ENCODE peak calls at places on chromosomes 13 and 19, in four cellular contexts. One of them, this sample, is unnamed.

GRCh38 chr13:43170497-43170896 is 147.1 kb downstream of the DNAJC15 start:
- DNase-seq in Panc1: no peak
- DNase-seq in RWPE2: no peak
- DNase-seq in AG04450: no peak
- DNase-seq in this sample: no peak

GRCh38 chr13:31773538-31773937 is 34.2 kb downstream of the RXFP2 start:
- DNase-seq in Panc1: no peak
- DNase-seq in RWPE2: no peak
- DNase-seq in AG04450: no peak
- DNase-seq in this sample: peak; percentile 88

GRCh38 chr19:45878043-45878794 is 7.7 kb downstream of the IRF2BP1 start:
- DNase-seq in RWPE2: no peak
- DNase-seq in Panc1: no peak
- DNase-seq in AG04450: no peak
- DNase-seq in this sample: no peak

GRCh38 chr19:56101746-56102535 is 19.2 kb downstream of the ZNF787 start:
- DNase-seq in Panc1: no peak
- DNase-seq in AG04450: no peak
- DNase-seq in RWPE2: no peak
- DNase-seq in this sample: no peak

GRCh38 chr13:75785130-75785529 is 149.0 kb downstream of the LMO7 start:
- DNase-seq in Panc1: no peak
- DNase-seq in RWPE2: no peak
- DNase-seq in AG04450: no peak
- DNase-seq in this sample: no peak

GRCh38 chr19:17103177-17103576 is 27.6 kb downstream of the MYO9B start:
- DNase-seq in AG04450: no peak
- DNase-seq in RWPE2: no peak
- DNase-seq in Panc1: no peak
- DNase-seq in this sample: peak; percentile 45

GRCh38 chr13:22793598-22794134 is 387.1 kb upstream of the SGCG start:
- DNase-seq in AG04450: no peak
- DNase-seq in RWPE2: no peak
- DNase-seq in Panc1: no peak
- DNase-seq in this sample: peak; percentile 26

GRCh38 chr19:16660763-16661479 is at the start of gene TMEM38A:
- DNase-seq in AG04450: no peak
- DNase-seq in Panc1: no peak
- DNase-seq in RWPE2: no peak
- DNase-seq in this sample: no peak

GRCh38 chr19:54969647-54970046 is 3.5 kb downstream of the NLRP2 start:
- DNase-seq in Panc1: no peak
- DNase-seq in RWPE2: no peak
- DNase-seq in AG04450: no peak
- DNase-seq in this sample: no peak

GRCh38 chr13:110726726-110727125 is 13.2 kb downstream of the ING1 start:
- DNase-seq in RWPE2: no peak
- DNase-seq in AG04450: no peak
- DNase-seq in Panc1: no peak
- DNase-seq in this sample: no peak

GRCh38 chr19:33279430-33280350 is 22.6 kb downstream of the CEBPA start:
- DNase-seq in RWPE2: no peak
- DNase-seq in AG04450: no peak
- DNase-seq in Panc1: no peak
- DNase-seq in this sample: no peak

GRCh38 chr19:49809155-49809986 is 3.7 kb downstream of the FUZ start:
- DNase-seq in Panc1: no peak
- DNase-seq in RWPE2: no peak
- DNase-seq in AG04450: no peak
- DNase-seq in this sample: no peak

GRCh38 chr13:99484405-99484981 is 16.8 kb upstream of the TM9SF2 start:
- DNase-seq in Panc1: no peak
- DNase-seq in RWPE2: no peak
- DNase-seq in AG04450: peak; percentile 58
- DNase-seq in this sample: peak; percentile 32

GRCh38 chr19:17402982-17403855 is 2.2 kb downstream of the BST2 start:
- DNase-seq in AG04450: no peak
- DNase-seq in Panc1: no peak
- DNase-seq in RWPE2: no peak
- DNase-seq in this sample: peak; percentile 7

GRCh38 chr13:52744842-52745241 is 5.2 kb upstream of the CNMD start:
- DNase-seq in RWPE2: no peak
- DNase-seq in AG04450: no peak
- DNase-seq in Panc1: no peak
- DNase-seq in this sample: no peak

GRCh38 chr19:2523630-2524311 is 47.8 kb downstream of the GADD45B start:
- DNase-seq in AG04450: no peak
- DNase-seq in RWPE2: no peak
- DNase-seq in Panc1: no peak
- DNase-seq in this sample: peak; percentile 73

GRCh38 chr19:15399635-15400034 is 19.2 kb downstream of the AKAP8L start:
- DNase-seq in AG04450: no peak
- DNase-seq in Panc1: no peak
- DNase-seq in RWPE2: no peak
- DNase-seq in this sample: no peak

GRCh38 chr13:21034602-21035190 is 26.7 kb downstream of the LATS2 start:
- DNase-seq in Panc1: no peak
- DNase-seq in RWPE2: no peak
- DNase-seq in AG04450: no peak
- DNase-seq in this sample: peak; percentile 41

GRCh38 chr13:110336681-110337080 is 29.6 kb downstream of the COL4A2 start:
- DNase-seq in RWPE2: no peak
- DNase-seq in Panc1: no peak
- DNase-seq in AG04450: no peak
- DNase-seq in this sample: no peak

GRCh38 chr19:18839465-18840287 is 7.9 kb downstream of the UPF1 start:
- DNase-seq in RWPE2: no peak
- DNase-seq in Panc1: no peak
- DNase-seq in AG04450: no peak
- DNase-seq in this sample: no peak

GRCh38 chr13:35917252-35917941 is 213.8 kb downstream of the DCLK1 start:
- DNase-seq in RWPE2: no peak
- DNase-seq in Panc1: no peak
- DNase-seq in AG04450: no peak
- DNase-seq in this sample: no peak

GRCh38 chr19:9009935-9010651 is at the start of gene MUC16:
- DNase-seq in RWPE2: no peak
- DNase-seq in Panc1: no peak
- DNase-seq in AG04450: no peak
- DNase-seq in this sample: no peak

GRCh38 chr19:47109541-47110375 is 3.8 kb downstream of the ZC3H4 start:
- DNase-seq in Panc1: no peak
- DNase-seq in RWPE2: no peak
- DNase-seq in AG04450: no peak
- DNase-seq in this sample: peak; percentile 25

GRCh38 chr13:32036131-32036695 is 4.6 kb downstream of the FRY start:
- DNase-seq in RWPE2: no peak
- DNase-seq in Panc1: no peak
- DNase-seq in AG04450: no peak
- DNase-seq in this sample: no peak

GRCh38 chr13:110911880-110912279 is 3.0 kb downstream of the ANKRD10 start:
- DNase-seq in Panc1: no peak
- DNase-seq in RWPE2: no peak
- DNase-seq in AG04450: no peak
- DNase-seq in this sample: no peak

GRCh38 chr13:90445179-90445578 is 902.3 kb upstream of the MIR17HG start:
- DNase-seq in AG04450: peak; percentile 79
- DNase-seq in RWPE2: no peak
- DNase-seq in Panc1: no peak
- DNase-seq in this sample: peak; percentile 86

GRCh38 chr19:6222884-6223283 is 56.9 kb downstream of the MLLT1 start:
- DNase-seq in AG04450: no peak
- DNase-seq in Panc1: no peak
- DNase-seq in RWPE2: no peak
- DNase-seq in this sample: no peak

GRCh38 chr13:74388626-74389025 is 254.4 kb upstream of the KLF12 start:
- DNase-seq in Panc1: no peak
- DNase-seq in RWPE2: no peak
- DNase-seq in AG04450: no peak
- DNase-seq in this sample: no peak
- TF ChIP-seq CTCF in Panc1: no peak
- TF ChIP-seq CTCF in RWPE2: no peak
- TF ChIP-seq CTCF in AG04450: no peak
- TF ChIP-seq CTCF in this sample: no peak

DNA sequence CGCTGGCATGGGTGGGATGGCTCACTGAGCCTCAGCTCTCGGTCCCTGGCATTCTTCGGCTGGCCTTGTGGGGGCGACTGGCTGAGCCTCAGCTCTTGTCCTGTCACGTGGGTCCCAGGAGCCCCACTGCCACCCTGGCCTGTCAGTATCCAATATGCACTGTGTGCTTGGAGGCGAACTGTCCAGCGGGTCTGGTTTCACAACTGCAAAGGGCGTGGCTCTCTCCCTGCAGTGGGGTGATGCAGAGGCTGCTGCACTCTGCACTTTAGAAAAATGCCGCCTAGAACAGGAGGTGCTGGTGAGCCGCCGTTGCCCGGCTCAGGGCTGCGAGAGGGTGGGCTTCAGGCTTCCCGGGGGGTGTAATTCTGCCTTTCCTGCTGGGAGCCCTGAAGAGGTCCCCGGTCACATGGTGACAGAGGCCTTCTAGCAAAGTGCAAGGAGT is 17.0 kb upstream of the TMEM255B start:
- DNase-seq in AG04450: no peak
- DNase-seq in Panc1: no peak
- DNase-seq in RWPE2: no peak
- DNase-seq in this sample: no peak
- TF ChIP-seq CTCF in AG04450: peak; percentile 32
- TF ChIP-seq CTCF in Panc1: no peak
- TF ChIP-seq CTCF in RWPE2: peak; percentile 48
- TF ChIP-seq CTCF in this sample: peak; percentile 53

DNA sequence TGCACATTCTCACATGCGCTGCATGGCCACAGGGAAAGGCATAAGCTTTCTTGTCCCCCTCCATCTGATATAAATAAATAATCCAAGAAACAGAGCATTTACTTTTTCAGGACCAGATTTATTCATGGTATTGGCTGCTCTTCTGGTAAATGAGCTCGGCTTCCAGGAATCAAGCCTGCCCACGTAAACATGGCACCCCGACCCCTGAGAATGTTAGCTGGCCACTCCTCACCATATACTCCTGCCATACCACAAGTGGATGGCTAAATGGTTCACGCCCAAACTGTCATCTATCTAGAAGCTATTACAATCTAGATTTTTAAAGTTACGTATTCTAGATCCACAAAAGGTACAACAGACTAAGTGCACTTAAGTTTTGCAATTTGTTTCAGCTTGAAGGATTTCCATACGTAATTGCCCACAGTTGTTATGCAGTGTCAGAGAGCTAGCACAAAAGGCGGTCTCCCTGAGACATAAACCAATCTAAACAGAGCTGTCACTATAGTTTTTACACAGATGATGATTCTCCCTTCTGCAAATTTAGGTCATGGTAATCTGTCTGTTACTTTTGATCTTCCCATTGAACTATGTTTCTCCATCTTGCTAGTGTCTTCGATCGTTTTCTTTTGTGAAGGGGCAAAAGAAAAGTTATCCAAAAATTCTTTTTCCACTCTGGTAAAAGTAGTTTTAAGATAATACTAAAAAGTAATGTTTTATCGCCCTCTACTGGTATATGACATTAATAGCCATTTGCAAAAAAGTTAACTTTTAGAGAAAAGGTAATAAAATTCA is 16.2 kb upstream of the FOXO1 start:
- DNase-seq in Panc1: no peak
- DNase-seq in RWPE2: no peak
- DNase-seq in AG04450: no peak
- DNase-seq in this sample: no peak
- TF ChIP-seq CTCF in Panc1: peak; percentile 62
- TF ChIP-seq CTCF in RWPE2: peak; percentile 75
- TF ChIP-seq CTCF in AG04450: peak; percentile 53
- TF ChIP-seq CTCF in this sample: no peak

DNA sequence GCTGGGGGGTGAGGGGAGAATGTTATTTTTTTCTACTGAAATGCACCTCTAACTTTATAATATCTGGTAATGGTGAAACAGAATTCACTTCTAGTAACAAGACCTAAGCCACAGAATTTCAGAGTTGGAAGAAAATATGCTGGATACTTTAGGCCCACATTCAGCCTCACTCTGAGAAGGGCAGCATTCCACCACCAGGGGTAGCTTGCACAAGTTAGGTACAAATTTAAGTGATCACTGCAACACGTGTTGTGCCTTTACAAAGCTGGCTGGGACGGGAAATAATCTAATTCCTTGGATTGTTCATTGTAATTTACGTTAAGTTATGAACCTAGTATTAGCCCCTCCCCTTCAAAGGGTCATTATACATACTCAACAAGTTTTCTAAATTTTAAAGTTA is 192.3 kb downstream of the RGCC start:
- DNase-seq in RWPE2: no peak
- DNase-seq in AG04450: no peak
- DNase-seq in Panc1: no peak
- DNase-seq in this sample: peak; percentile 55
- TF ChIP-seq CTCF in RWPE2: no peak
- TF ChIP-seq CTCF in AG04450: peak; percentile 50
- TF ChIP-seq CTCF in Panc1: peak; percentile 37
- TF ChIP-seq CTCF in this sample: peak; percentile 77

This sample was measured in brain microvascular endothelial cell.